ENCODE peak calls at places on chromosomes 5 and 9, in five cellular contexts. Z is neural progenitor cell, J is SK-N-SH, O is HCT116, P is hepatocyte. F is an unnamed sample.

GRCh38 chr9:77588319-77588937 is 59.7 kb downstream of the GNA14 start:
- DNase-seq in J (no peak), O (no peak), Z (peak), P (peak), F (peak)

GRCh38 chr5:159412284-159413046 is 82.2 kb upstream of the IL12B start:
- DNase-seq in J (no peak), O (no peak), Z (no peak), P (no peak), F (no peak)

GRCh38 chr5:82735160-82735789 is 341.9 kb downstream of the TMEM167A start:
- DNase-seq in O (peak), J (no peak), P (peak), Z (no peak), F (no peak)

GRCh38 chr5:67971223-67971830 is 244.2 kb upstream of the PIK3R1 start:
- DNase-seq in J (no peak), P (peak), Z (no peak), O (no peak), F (peak)

GRCh38 chr5:59596586-59597348 is 296.8 kb downstream of the PDE4D start:
- DNase-seq in J (no peak), O (no peak), Z (no peak), P (no peak), F (peak)

GRCh38 chr9:130470950-130471349 is 26.2 kb downstream of the ASS1 start:
- DNase-seq in Z (no peak), O (no peak), P (no peak), J (no peak), F (no peak)

GRCh38 chr5:145433077-145433476 is 402.1 kb downstream of the PRELID2 start:
- DNase-seq in Z (no peak), P (no peak), J (no peak), O (no peak), F (no peak)

GRCh38 chr5:88049156-88049555 is 219.5 kb downstream of the TMEM161B start:
- DNase-seq in O (no peak), J (no peak), P (no peak), Z (no peak), F (no peak)

GRCh38 chr9:116658265-116658664 is 28.8 kb upstream of the TRIM32 start:
- DNase-seq in O (no peak), Z (no peak), J (no peak), P (no peak), F (no peak)

GRCh38 chr5:1827410-1828397 is 26.5 kb downstream of the NDUFS6 start:
- DNase-seq in J (no peak), Z (peak), O (no peak), P (no peak), F (no peak)

GRCh38 chr5:82720764-82721163 is 356.4 kb downstream of the TMEM167A start:
- DNase-seq in J (no peak), P (no peak), Z (no peak), O (no peak), F (no peak)

GRCh38 chr9:85858351-85858750 is 82.6 kb upstream of the NAA35 start:
- DNase-seq in J (no peak), O (no peak), Z (no peak), P (no peak), F (no peak)

DNA sequence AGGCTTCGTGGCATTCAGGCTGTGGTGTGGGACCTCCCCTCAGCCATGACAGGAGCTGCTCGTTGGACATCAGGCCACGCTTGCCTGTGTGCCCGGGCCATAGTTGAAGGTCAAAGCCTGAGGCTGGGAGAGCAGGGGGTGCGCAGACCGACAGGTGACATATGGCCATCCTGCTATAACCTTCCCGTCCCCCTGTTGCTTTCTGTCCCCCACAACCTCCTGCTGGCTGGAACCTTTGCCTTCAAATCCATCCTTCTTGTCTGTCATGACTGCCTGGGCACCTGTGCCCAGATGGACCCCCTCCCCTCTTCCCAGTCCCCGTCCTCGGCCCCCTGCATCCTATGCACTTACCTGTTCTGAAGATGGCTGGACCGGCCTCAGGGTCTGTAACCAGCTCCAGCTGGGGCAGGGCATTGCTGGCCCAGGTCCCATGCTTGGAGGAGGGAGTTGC is 83.2 kb downstream of the WNK2 start:
- DNase-seq in Z (no peak), O (no peak), J (peak), P (peak), F (no peak)
- TF ChIP-seq EZH2phosphoT487 in Z (no peak), O (no peak), J (no peak), P (no peak), F (no peak)

GRCh38 chr9:112911736-112912135 is 21.1 kb upstream of the SLC46A2 start:
- DNase-seq in J (no peak), Z (no peak), P (no peak), O (no peak), F (no peak)
- H3K27ac ChIP-seq in J (no peak), Z (no peak), P (no peak), O (no peak), F (no peak)

GRCh38 chr5:172716796-172717313 is 54.1 kb downstream of the DUSP1 start:
- DNase-seq in Z (peak), J (peak), P (peak), O (peak), F (peak)

GRCh38 chr5:172718527-172719114 is 52.4 kb downstream of the DUSP1 start:
- DNase-seq in Z (no peak), O (no peak), P (no peak), J (no peak), F (no peak)

GRCh38 chr5:172715931-172716682 is 54.9 kb downstream of the DUSP1 start:
- DNase-seq in O (no peak), Z (peak), J (no peak), P (no peak), F (peak)

GRCh38 chr5:172719211-172719610 is 51.8 kb downstream of the DUSP1 start:
- DNase-seq in O (no peak), J (no peak), P (no peak), Z (no peak), F (peak)

GRCh38 chr5:172717481-172718195 is 53.4 kb downstream of the DUSP1 start:
- DNase-seq in Z (no peak), J (no peak), O (no peak), P (no peak), F (no peak)
- H2AFZ ChIP-seq in Z (peak), J (peak), O (peak), P (no peak), F (peak)

DNA sequence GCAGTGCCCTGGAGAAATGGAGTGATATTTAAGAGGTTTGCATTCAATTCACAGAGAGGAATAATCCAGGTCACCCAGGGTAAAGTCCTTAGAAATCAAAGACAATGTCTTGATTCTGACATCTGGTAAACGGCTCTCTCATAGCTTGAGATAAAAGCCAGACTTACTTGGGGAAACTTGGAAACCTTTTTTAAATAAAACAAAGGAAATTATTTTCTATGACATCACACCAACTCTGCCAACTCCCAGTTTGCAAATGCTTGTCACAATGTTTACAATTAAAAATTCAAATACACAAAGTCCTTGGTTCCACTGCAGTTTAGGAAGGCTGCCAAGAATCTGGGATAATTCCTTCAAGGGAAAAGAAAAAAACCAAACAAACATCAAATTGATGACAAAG is 255.1 kb upstream of the NREP start:
- DNase-seq in P (no peak), J (no peak), O (no peak), Z (no peak), F (peak)
- TF ChIP-seq EZH2phosphoT487 in P (no peak), J (no peak), O (no peak), Z (no peak), F (no peak)

GRCh38 chr5:131796793-131797693 is at the start of gene FNIP1:
- DNase-seq in O (peak), Z (peak), J (peak), P (peak), F (peak)

GRCh38 chr5:131795128-131795719 is 1.6 kb downstream of the FNIP1 start:
- DNase-seq in O (no peak), P (no peak), J (no peak), Z (no peak), F (peak)

GRCh38 chr5:131792900-131793299 is 3.9 kb downstream of the FNIP1 start:
- DNase-seq in O (no peak), J (no peak), Z (no peak), P (no peak), F (peak)

GRCh38 chr5:131794596-131794995 is 2.2 kb downstream of the FNIP1 start:
- DNase-seq in J (no peak), O (no peak), Z (no peak), P (no peak), F (no peak)

GRCh38 chr5:131795879-131796792 is 681 bp downstream of the FNIP1 start:
- DNase-seq in Z (peak), P (peak), O (no peak), J (peak), F (peak)
- H3K27ac ChIP-seq in Z (no peak), P (peak), O (peak), J (peak), F (peak)

GRCh38 chr9:36825179-36825578 is 208.9 kb downstream of the PAX5 start:
- DNase-seq in J (no peak), P (no peak), Z (no peak), O (no peak), F (no peak)

GRCh38 chr9:36823934-36824333 is 210.1 kb downstream of the PAX5 start:
- DNase-seq in J (no peak), P (no peak), O (no peak), Z (no peak), F (no peak)

GRCh38 chr9:36828574-36829141 is 205.4 kb downstream of the PAX5 start:
- DNase-seq in Z (no peak), O (no peak), P (no peak), J (no peak), F (no peak)

GRCh38 chr9:36826581-36826980 is 207.5 kb downstream of the PAX5 start:
- DNase-seq in J (no peak), P (no peak), Z (no peak), O (no peak), F (no peak)

GRCh38 chr9:36827593-36827992 is 206.5 kb downstream of the PAX5 start:
- DNase-seq in Z (peak), O (no peak), J (no peak), P (no peak), F (no peak)
- H2AFZ ChIP-seq in Z (no peak), O (no peak), J (no peak), P (no peak), F (no peak)

GRCh38 chr5:62460578-62460983 is 48.0 kb downstream of the IPO11 start:
- DNase-seq in O (no peak), P (peak), Z (peak), J (peak), F (peak)
- TF ChIP-seq EZH2phosphoT487 in O (no peak), P (no peak), Z (no peak), J (no peak), F (no peak)

DNA sequence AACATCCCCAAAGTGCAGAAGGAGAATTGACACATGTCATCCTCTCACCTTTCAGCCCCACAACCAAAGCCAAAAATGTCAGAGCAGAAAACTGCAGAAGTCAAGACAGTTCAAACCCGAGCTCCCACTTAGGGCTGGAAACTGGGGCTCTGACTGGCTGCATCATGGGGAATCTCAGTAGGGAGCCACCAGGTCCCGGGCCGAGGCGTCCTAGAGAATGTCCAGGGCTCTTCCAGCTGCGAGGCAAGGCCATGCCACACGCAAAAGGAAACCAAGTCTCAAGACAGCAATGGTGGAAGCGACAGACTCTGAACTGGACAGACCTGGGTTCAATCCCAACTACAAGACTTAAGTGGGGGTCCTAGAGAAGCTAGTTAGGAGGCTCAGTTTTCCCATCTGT is 13.8 kb downstream of the SH3PXD2B start:
- DNase-seq in J (no peak), O (no peak), Z (no peak), P (no peak), F (no peak)
- H3K27ac ChIP-seq in J (no peak), O (no peak), Z (no peak), P (no peak), F (no peak)

F was measured in GM23248.